ENCODE peak calls at places on chromosome 10, in four cellular contexts. One of them, this sample, is unnamed.

GRCh38 chr10:1375805-1376170 is 319.6 kb downstream of the WDR37 start:
- DNase-seq in GM12878: no peak
- DNase-seq in HepG2: no peak
- DNase-seq in H1: no peak
- DNase-seq in this sample: no peak

GRCh38 chr10:9853405-9854010 is 1164.2 kb upstream of the CELF2 start:
- DNase-seq in GM12878: no peak
- DNase-seq in HepG2: no peak
- DNase-seq in H1: no peak
- DNase-seq in this sample: no peak

GRCh38 chr10:43229208-43230061 is 37.4 kb downstream of the RASGEF1A start:
- DNase-seq in GM12878: no peak
- DNase-seq in HepG2: no peak
- DNase-seq in H1: no peak
- DNase-seq in this sample: no peak

GRCh38 chr10:46310143-46310514 is 23.3 kb downstream of the ANTXRL start:
- DNase-seq in GM12878: no peak
- DNase-seq in HepG2: no peak
- DNase-seq in H1: no peak
- DNase-seq in this sample: no peak

GRCh38 chr10:121823993-121824463 is 103.8 kb downstream of the ATE1 start:
- DNase-seq in GM12878: no peak
- DNase-seq in HepG2: peak; percentile 44
- DNase-seq in H1: no peak
- DNase-seq in this sample: peak; percentile 5

GRCh38 chr10:131870831-131871672 is 29.8 kb upstream of the PPP2R2D start:
- DNase-seq in GM12878: no peak
- DNase-seq in HepG2: no peak
- DNase-seq in H1: no peak
- DNase-seq in this sample: no peak

GRCh38 chr10:59508296-59508695 is 145.9 kb upstream of the FAM13C start:
- DNase-seq in GM12878: no peak
- DNase-seq in HepG2: no peak
- DNase-seq in H1: no peak
- DNase-seq in this sample: no peak

GRCh38 chr10:31645786-31646185 is 282.8 kb downstream of the ARHGAP12 start:
- DNase-seq in GM12878: no peak
- DNase-seq in HepG2: no peak
- DNase-seq in H1: no peak
- DNase-seq in this sample: no peak

GRCh38 chr10:34941471-34942357 is 126.6 kb upstream of the PARD3 start:
- DNase-seq in GM12878: no peak
- DNase-seq in HepG2: no peak
- DNase-seq in H1: no peak
- DNase-seq in this sample: no peak

GRCh38 chr10:67046507-67046906 is 120.7 kb downstream of the LRRTM3 start:
- DNase-seq in GM12878: no peak
- DNase-seq in HepG2: no peak
- DNase-seq in H1: no peak
- DNase-seq in this sample: no peak

GRCh38 chr10:119358140-119358512 is 150.8 kb downstream of the GRK5 start:
- DNase-seq in GM12878: no peak
- DNase-seq in HepG2: no peak
- DNase-seq in H1: no peak
- DNase-seq in this sample: no peak

GRCh38 chr10:23694921-23695824 is 256.3 kb downstream of the OTUD1 start:
- DNase-seq in GM12878: no peak
- DNase-seq in HepG2: no peak
- DNase-seq in H1: no peak
- DNase-seq in this sample: peak; percentile 23

GRCh38 chr10:60526024-60526585 is 136.4 kb upstream of the ANK3 start:
- DNase-seq in GM12878: no peak
- DNase-seq in HepG2: no peak
- DNase-seq in H1: no peak
- DNase-seq in this sample: no peak

GRCh38 chr10:93221521-93221920 is 147.8 kb downstream of the CYP26A1 start:
- DNase-seq in GM12878: no peak
- DNase-seq in HepG2: no peak
- DNase-seq in H1: no peak
- DNase-seq in this sample: no peak

GRCh38 chr10:90075995-90076394 is 374.6 kb downstream of the KIF20B start:
- DNase-seq in GM12878: no peak
- DNase-seq in HepG2: no peak
- DNase-seq in H1: no peak
- DNase-seq in this sample: no peak

GRCh38 chr10:98344589-98345038 is 70.4 kb downstream of the PYROXD2 start:
- DNase-seq in GM12878: no peak
- DNase-seq in HepG2: no peak
- DNase-seq in H1: no peak
- DNase-seq in this sample: no peak

GRCh38 chr10:8049874-8050560 is 4.5 kb upstream of the GATA3 start:
- DNase-seq in GM12878: no peak
- DNase-seq in HepG2: no peak
- DNase-seq in H1: no peak
- DNase-seq in this sample: no peak

GRCh38 chr10:100186813-100187212 is 984 bp upstream of the ERLIN1 start:
- DNase-seq in GM12878: no peak
- DNase-seq in HepG2: no peak
- DNase-seq in H1: no peak
- DNase-seq in this sample: no peak

GRCh38 chr10:48701941-48702340 is 17.3 kb downstream of the WDFY4 start:
- DNase-seq in GM12878: no peak
- DNase-seq in HepG2: no peak
- DNase-seq in H1: no peak
- DNase-seq in this sample: no peak

GRCh38 chr10:132861116-132861691 is 75.3 kb upstream of the NKX6-2 start:
- DNase-seq in GM12878: no peak
- DNase-seq in HepG2: no peak
- DNase-seq in H1: no peak
- DNase-seq in this sample: no peak

GRCh38 chr10:63247771-63248170 is 114.6 kb downstream of the NRBF2 start:
- DNase-seq in GM12878: no peak
- DNase-seq in HepG2: no peak
- DNase-seq in H1: no peak
- DNase-seq in this sample: no peak

GRCh38 chr10:17257466-17258321 is 29.7 kb downstream of the VIM start:
- DNase-seq in GM12878: peak; percentile 16
- DNase-seq in HepG2: peak; percentile 44
- DNase-seq in H1: no peak
- DNase-seq in this sample: peak; percentile 44

GRCh38 chr10:93475871-93476270 is 6.3 kb downstream of the MYOF start:
- DNase-seq in GM12878: no peak
- DNase-seq in HepG2: peak; percentile 36
- DNase-seq in H1: no peak
- DNase-seq in this sample: no peak

GRCh38 chr10:19874791-19875190 is 58.6 kb downstream of the PLXDC2 start:
- DNase-seq in GM12878: no peak
- DNase-seq in HepG2: no peak
- DNase-seq in H1: no peak
- DNase-seq in this sample: no peak

GRCh38 chr10:8192301-8192700 is 137.8 kb downstream of the GATA3 start:
- DNase-seq in GM12878: no peak
- DNase-seq in HepG2: no peak
- DNase-seq in H1: no peak
- DNase-seq in this sample: no peak

GRCh38 chr10:84076047-84076388 is 63.3 kb upstream of the GHITM start:
- DNase-seq in GM12878: no peak
- DNase-seq in HepG2: no peak
- DNase-seq in H1: no peak
- DNase-seq in this sample: no peak

GRCh38 chr10:128029731-128030369 is 96.4 kb downstream of the MKI67 start:
- DNase-seq in GM12878: no peak
- DNase-seq in HepG2: no peak
- DNase-seq in H1: no peak
- DNase-seq in this sample: no peak

GRCh38 chr10:128027822-128028507 is 98.3 kb downstream of the MKI67 start:
- DNase-seq in GM12878: no peak
- DNase-seq in HepG2: no peak
- DNase-seq in H1: no peak
- DNase-seq in this sample: no peak

GRCh38 chr10:128029280-128029618 is 97.0 kb downstream of the MKI67 start:
- DNase-seq in GM12878: no peak
- DNase-seq in HepG2: no peak
- DNase-seq in H1: no peak
- DNase-seq in this sample: no peak

GRCh38 chr10:128027306-128027705 is 98.9 kb downstream of the MKI67 start:
- DNase-seq in GM12878: no peak
- DNase-seq in HepG2: no peak
- DNase-seq in H1: no peak
- DNase-seq in this sample: no peak

GRCh38 chr10:128028508-128029279 is 97.5 kb downstream of the MKI67 start:
- DNase-seq in GM12878: no peak
- DNase-seq in HepG2: no peak
- DNase-seq in H1: no peak
- DNase-seq in this sample: no peak
- TF ChIP-seq SUZ12 in GM12878: no peak
- TF ChIP-seq SUZ12 in HepG2: no peak
- TF ChIP-seq SUZ12 in H1: no peak
- TF ChIP-seq SUZ12 in this sample: no peak

GRCh38 chr10:125006188-125006680 is 64.3 kb downstream of the ZRANB1 start:
- DNase-seq in GM12878: no peak
- DNase-seq in HepG2: no peak
- DNase-seq in H1: no peak
- DNase-seq in this sample: no peak
- H3K4me1 ChIP-seq in GM12878: no peaks in the 10 kb centered on the region
- H3K4me1 ChIP-seq in HepG2: peaks cover 4% of the 10 kb centered on the region
- H3K4me1 ChIP-seq in H1: no peaks in the 10 kb centered on the region
- H3K4me1 ChIP-seq in this sample: peaks cover 12% of the 10 kb centered on the region

GRCh38 chr10:69630651-69631400 is 779 bp downstream of the FAM241B start:
- DNase-seq in GM12878: no peak
- DNase-seq in HepG2: no peak
- DNase-seq in H1: no peak
- DNase-seq in this sample: no peak

GRCh38 chr10:69633673-69634635 is 3.9 kb downstream of the FAM241B start:
- DNase-seq in GM12878: no peak
- DNase-seq in HepG2: no peak
- DNase-seq in H1: no peak
- DNase-seq in this sample: no peak

GRCh38 chr10:69634759-69635425 is 4.8 kb downstream of the FAM241B start:
- DNase-seq in GM12878: no peak
- DNase-seq in HepG2: no peak
- DNase-seq in H1: no peak
- DNase-seq in this sample: no peak

GRCh38 chr10:69631566-69631965 is 1.5 kb downstream of the FAM241B start:
- DNase-seq in GM12878: no peak
- DNase-seq in HepG2: no peak
- DNase-seq in H1: no peak
- DNase-seq in this sample: no peak

DNA sequence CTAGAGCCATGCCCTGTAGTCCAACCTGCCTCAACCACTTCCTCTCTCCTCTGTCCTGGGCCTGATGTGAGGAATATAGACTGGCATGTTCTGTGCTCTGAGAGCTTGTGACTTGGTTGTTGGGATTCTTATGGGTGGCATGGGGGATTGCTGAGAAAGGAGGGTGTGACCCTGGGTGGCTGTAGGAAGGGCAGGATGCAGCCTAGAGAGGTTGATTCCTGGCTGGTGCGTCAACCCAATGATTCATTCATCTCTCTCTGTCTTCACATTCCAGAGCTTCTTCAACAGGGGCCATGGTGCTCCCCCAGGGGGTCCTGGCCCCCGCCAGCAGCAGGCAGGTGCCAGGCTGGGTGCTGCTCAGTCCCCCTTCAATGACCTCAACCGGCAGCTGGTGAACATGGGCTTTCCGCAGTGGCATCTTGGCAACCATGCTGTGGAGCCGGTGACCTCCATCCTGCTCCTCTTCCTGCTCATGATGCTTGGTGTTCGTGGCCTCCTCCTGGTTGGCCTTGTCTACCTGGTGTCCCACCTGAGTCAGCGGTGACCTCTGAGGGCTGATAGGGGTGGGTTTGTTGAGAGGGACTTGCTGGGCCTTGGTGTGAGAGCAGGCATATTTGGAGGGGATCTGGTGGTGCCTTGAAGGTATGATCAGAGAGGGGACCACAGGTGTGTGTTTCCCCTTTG is 2.6 kb downstream of the FAM241B start:
- DNase-seq in GM12878: no peak
- DNase-seq in HepG2: no peak
- DNase-seq in H1: no peak
- DNase-seq in this sample: no peak
- TF ChIP-seq SUZ12 in GM12878: no peak
- TF ChIP-seq SUZ12 in HepG2: no peak
- TF ChIP-seq SUZ12 in H1: no peak
- TF ChIP-seq SUZ12 in this sample: no peak

GRCh38 chr10:102678842-102679289 is 34.6 kb downstream of the TRIM8 start:
- DNase-seq in GM12878: no peak
- DNase-seq in HepG2: peak; percentile 76
- DNase-seq in H1: no peak
- DNase-seq in this sample: peak; percentile 50
- H3K4me1 ChIP-seq in GM12878: peaks cover 26% of the 10 kb centered on the region
- H3K4me1 ChIP-seq in HepG2: peaks cover 56% of the 10 kb centered on the region
- H3K4me1 ChIP-seq in H1: peaks cover 27% of the 10 kb centered on the region
- H3K4me1 ChIP-seq in this sample: peaks cover 28% of the 10 kb centered on the region